ENCODE peak calls at places on chromosomes 5 and 9, in nine cellular contexts. F is GM12891; D is HT-29; L is T-helper 9 cell; S is head of caudate nucleus; T is activated CD4-positive, CD25-positive, alpha-beta regulatory T cell; Z is HTR-8/SVneo; H is brain microvascular endothelial cell; M is T-helper 2 cell. Q is an unnamed sample.

GRCh38 chr5:5246736-5247135 is 106.6 kb downstream of the ADAMTS16 start:
- DNase-seq in F (no peak), D (no peak), L (no peak), S (no peak), T (no peak), Z (no peak), H (no peak), M (no peak), Q (no peak)

GRCh38 chr5:33662721-33663435 is 222.1 kb downstream of the TARS1 start:
- DNase-seq in F (no peak), D (no peak), L (no peak), S (no peak), T (no peak), Z (peak; percentile 21), H (peak; percentile 65), M (no peak), Q (peak; percentile 54)

GRCh38 chr5:120803282-120803681 is 339.2 kb downstream of the PRR16 start:
- DNase-seq in F (no peak), D (no peak), L (no peak), S (no peak), T (no peak), Z (peak; percentile 15), H (no peak), M (no peak), Q (no peak)

GRCh38 chr5:35859101-35859661 is 2.5 kb downstream of the IL7R start:
- DNase-seq in F (no peak), D (peak; percentile 16), L (no peak), S (no peak), T (no peak), Z (no peak), H (no peak), M (no peak), Q (no peak)

GRCh38 chr5:43304520-43304919 is 8.7 kb downstream of the HMGCS1 start:
- DNase-seq in F (no peak), D (no peak), L (no peak), S (no peak), T (no peak), Z (no peak), H (no peak), M (no peak), Q (no peak)

GRCh38 chr5:128015478-128015877 is 68.1 kb upstream of the SLC12A2 start:
- DNase-seq in F (no peak), D (no peak), L (no peak), S (no peak), T (no peak), Z (no peak), H (no peak), M (no peak), Q (no peak)

GRCh38 chr5:21817668-21818419 is 1035.3 kb downstream of the CDH12 start:
- DNase-seq in F (no peak), D (peak; percentile 23), L (no peak), S (no peak), T (no peak), Z (no peak), H (no peak), M (no peak), Q (no peak)

GRCh38 chr5:166074839-166075481 is 2216.5 kb upstream of the WWC1 start:
- DNase-seq in F (no peak), D (no peak), L (no peak), S (no peak), T (no peak), Z (no peak), H (no peak), M (no peak), Q (no peak)

GRCh38 chr5:121199238-121199999 is 652.3 kb upstream of the FTMT start:
- DNase-seq in F (no peak), D (no peak), L (no peak), S (no peak), T (no peak), Z (no peak), H (peak; percentile 76), M (no peak), Q (peak; percentile 91)

GRCh38 chr9:28999806-29000205 is 1426.5 kb upstream of the C9orf72 start:
- DNase-seq in F (no peak), D (no peak), L (no peak), S (no peak), T (no peak), Z (no peak), H (no peak), M (no peak), Q (no peak)